ENCODE peak calls at places on chromosomes 5 and 9, in seven cellular contexts. R, L, S, U, A, O and D are unnamed samples.

GRCh38 chr5:111744455-111744854 is 12.5 kb downstream of the NREP start:
- DNase-seq in L (no peak), O (no peak), S (no peak), A (no peak), R (no peak), U (no peak), D (peak; percentile 70)

GRCh38 chr9:121059998-121060636 is 10.0 kb upstream of the C5 start:
- DNase-seq in R (no peak), O (no peak), L (no peak), S (peak; percentile 16), A (no peak), U (no peak), D (peak; percentile 44)

GRCh38 chr9:137506702-137507171 is 43.5 kb downstream of the PNPLA7 start:
- DNase-seq in R (peak; percentile 56), A (no peak), S (no peak), L (no peak), U (peak; percentile 56), O (no peak), D (no peak)

GRCh38 chr9:2017459-2018161 is 2.5 kb downstream of the SMARCA2 start:
- DNase-seq in O (peak; percentile 90), L (peak; percentile 74), S (peak; percentile 85), A (peak; percentile 88), U (peak; percentile 98), R (peak; percentile 88), D (peak; percentile 65)

GRCh38 chr9:13899924-13900323 is 414.0 kb downstream of the NFIB start:
- DNase-seq in R (no peak), A (no peak), S (no peak), O (no peak), L (no peak), U (no peak), D (no peak)

GRCh38 chr5:55920784-55921183 is 69.6 kb downstream of the IL31RA start:
- DNase-seq in O (no peak), S (no peak), L (no peak), R (no peak), A (no peak), U (no peak), D (no peak)

GRCh38 chr5:53029608-53030007 is 40.5 kb downstream of the ITGA2 start:
- DNase-seq in R (no peak), S (no peak), O (no peak), U (no peak), L (no peak), A (no peak), D (no peak)

GRCh38 chr9:121637441-121638222 is 13.8 kb upstream of the DAB2IP start:
- DNase-seq in U (no peak), A (no peak), R (no peak), L (no peak), O (no peak), S (no peak), D (no peak)

GRCh38 chr9:4855861-4856260 is 63.1 kb downstream of the RCL1 start:
- DNase-seq in R (peak; percentile 73), A (no peak), S (no peak), L (no peak), O (no peak), U (no peak), D (no peak)

GRCh38 chr5:7392401-7393024 is 3.4 kb upstream of the ADCY2 start:
- DNase-seq in A (no peak), S (no peak), L (no peak), O (no peak), R (no peak), U (no peak), D (no peak)

GRCh38 chr9:121556580-121556979 is 56.9 kb upstream of the GGTA1 start:
- DNase-seq in L (no peak), R (peak; percentile 75), S (no peak), O (no peak), U (no peak), A (no peak), D (no peak)

GRCh38 chr5:107430077-107430625 is 240.6 kb downstream of the EFNA5 start:
- DNase-seq in A (no peak), S (no peak), L (no peak), R (no peak), O (no peak), U (no peak), D (peak; percentile 12)

GRCh38 chr5:132254321-132254977 is 3.0 kb upstream of the PDLIM4 start:
- DNase-seq in A (no peak), R (peak; percentile 72), O (peak; percentile 59), S (no peak), L (no peak), U (peak; percentile 43), D (no peak)

GRCh38 chr9:85136978-85137377 is 467.4 kb downstream of the NTRK2 start:
- DNase-seq in O (no peak), L (no peak), R (no peak), A (no peak), U (no peak), S (no peak), D (no peak)

GRCh38 chr5:72480836-72481235 is 26.4 kb downstream of the ZNF366 start:
- DNase-seq in R (no peak), O (no peak), L (no peak), A (no peak), S (no peak), U (no peak), D (no peak)

GRCh38 chr5:162786234-162786633 is 651.2 kb upstream of the CCNG1 start:
- DNase-seq in U (no peak), L (no peak), R (no peak), O (no peak), S (no peak), A (no peak), D (no peak)

GRCh38 chr9:121736964-121737462 is 85.6 kb downstream of the DAB2IP start:
- DNase-seq in O (peak; percentile 83), S (no peak), L (no peak), U (no peak), A (no peak), R (no peak), D (no peak)

GRCh38 chr9:84970432-84970831 is 300.9 kb downstream of the NTRK2 start:
- DNase-seq in S (no peak), R (no peak), A (no peak), O (no peak), L (no peak), U (no peak), D (no peak)

GRCh38 chr9:109918359-109919163 is 138.6 kb downstream of the PALM2AKAP2 start:
- DNase-seq in S (no peak), L (no peak), U (no peak), O (no peak), A (peak; percentile 51), R (no peak), D (no peak)

GRCh38 chr5:54727874-54728273 is 210.3 kb downstream of the SNX18 start:
- DNase-seq in U (no peak), O (no peak), S (no peak), R (no peak), A (no peak), L (no peak), D (no peak)

GRCh38 chr9:116555102-116555501 is 132.0 kb upstream of the TRIM32 start:
- DNase-seq in A (no peak), U (no peak), S (no peak), R (peak; percentile 73), O (no peak), L (no peak), D (no peak)

GRCh38 chr9:33737811-33738606 is 57.4 kb upstream of the PRSS3 start:
- DNase-seq in A (no peak), S (no peak), R (no peak), O (no peak), U (no peak), L (no peak), D (peak; percentile 39)
- H3K4me1 ChIP-seq in A (no peaks in the 10 kb centered on the region), S (no peaks in the 10 kb centered on the region), R (no peaks in the 10 kb centered on the region), O (no peaks in the 10 kb centered on the region), U (no peaks in the 10 kb centered on the region), L (no peaks in the 10 kb centered on the region), D (no peaks in the 10 kb centered on the region)

DNA sequence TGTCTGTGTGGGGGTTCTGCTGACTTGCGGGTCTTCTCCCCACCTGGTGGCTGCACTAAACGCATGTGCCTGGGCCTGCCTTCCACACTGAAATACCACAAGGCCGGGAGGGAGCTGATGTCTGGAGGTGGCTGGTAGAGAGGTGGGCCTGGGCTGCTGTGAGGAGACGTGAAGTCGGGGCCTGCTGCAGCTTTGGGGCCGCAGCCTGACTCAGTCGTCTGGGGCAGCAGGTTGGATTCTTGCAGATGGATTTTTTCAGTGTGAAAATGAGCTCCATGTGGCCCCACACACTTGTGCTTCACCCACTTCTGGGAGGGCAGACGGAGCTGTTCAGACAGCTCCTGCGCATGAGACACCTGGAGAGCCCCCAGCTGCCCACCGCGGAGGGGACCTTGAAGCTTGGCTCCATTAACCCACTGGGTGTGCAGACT is 29.3 kb downstream of the COL5A1 start:
- DNase-seq in R (peak; percentile 57), A (no peak), U (peak; percentile 52), L (no peak), S (no peak), O (peak; percentile 24), D (no peak)
- H3K4me1 ChIP-seq in R (peaks cover 48% of the 10 kb centered on the region), A (no peaks in the 10 kb centered on the region), U (no peaks in the 10 kb centered on the region), L (no peaks in the 10 kb centered on the region), S (no peaks in the 10 kb centered on the region), O (peaks cover 8% of the 10 kb centered on the region), D (no peaks in the 10 kb centered on the region)

DNA sequence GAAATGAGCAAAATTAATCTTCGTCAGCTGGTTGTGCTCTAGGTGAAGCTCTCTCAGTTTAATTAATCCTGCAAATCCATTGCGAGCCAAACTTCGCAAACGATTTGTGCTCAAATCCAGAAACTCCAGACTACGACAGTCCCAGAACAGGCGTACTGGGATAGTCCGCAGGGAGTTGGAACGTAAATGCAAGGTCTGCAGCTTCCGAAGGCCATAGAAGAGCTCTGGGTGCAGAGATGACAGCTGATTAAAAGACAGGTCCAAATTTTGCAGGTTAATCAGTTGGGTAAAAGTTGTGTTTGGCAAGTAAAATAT is 1.3 kb downstream of the LRRTM2 start:
- DNase-seq in L (no peak), U (no peak), S (no peak), A (no peak), O (no peak), R (no peak), D (no peak)
- H3K4me1 ChIP-seq in L (no peaks in the 10 kb centered on the region), U (peaks cover 2% of the 10 kb centered on the region), S (no peaks in the 10 kb centered on the region), A (no peaks in the 10 kb centered on the region), O (peaks cover 71% of the 10 kb centered on the region), R (peaks cover 61% of the 10 kb centered on the region), D (no peaks in the 10 kb centered on the region)

GRCh38 chr5:90877049-90877448 is 318.5 kb downstream of the ADGRV1 start:
- DNase-seq in L (no peak), S (no peak), O (no peak), A (no peak), U (no peak), R (no peak), D (no peak)

GRCh38 chr5:90874066-90874465 is 315.5 kb downstream of the ADGRV1 start:
- DNase-seq in U (no peak), R (no peak), A (no peak), S (no peak), L (no peak), O (no peak), D (no peak)

GRCh38 chr5:90873033-90873517 is 314.5 kb downstream of the ADGRV1 start:
- DNase-seq in O (no peak), U (no peak), R (no peak), L (no peak), S (peak; percentile 45), A (no peak), D (no peak)

GRCh38 chr5:90876366-90876765 is 317.8 kb downstream of the ADGRV1 start:
- DNase-seq in A (no peak), U (no peak), R (no peak), S (no peak), L (no peak), O (no peak), D (no peak)

DNA sequence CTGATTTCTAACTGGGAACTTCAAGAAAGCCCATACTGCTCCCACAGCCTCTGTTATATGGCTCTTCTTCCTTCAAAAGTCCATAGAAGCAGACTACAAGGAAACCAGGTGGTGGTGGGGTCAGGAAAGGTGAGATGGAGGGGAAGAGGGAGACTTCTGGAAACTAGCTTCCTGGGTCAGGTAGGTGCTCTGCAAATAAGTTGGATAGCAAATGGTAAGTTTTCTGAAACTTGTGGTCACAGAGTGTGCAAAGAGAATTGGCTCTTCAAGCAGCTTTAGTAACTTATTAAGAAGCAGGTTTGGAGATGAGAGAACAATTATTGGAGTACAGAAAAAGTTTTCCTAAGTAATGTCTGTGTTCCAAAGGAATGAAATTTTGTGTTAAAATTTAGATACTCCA is 316.9 kb downstream of the ADGRV1 start:
- DNase-seq in A (no peak), S (no peak), L (no peak), U (no peak), R (no peak), O (no peak), D (no peak)
- H3K4me1 ChIP-seq in A (no peaks in the 10 kb centered on the region), S (no peaks in the 10 kb centered on the region), L (no peaks in the 10 kb centered on the region), U (peaks cover 4% of the 10 kb centered on the region), R (peaks cover 9% of the 10 kb centered on the region), O (peaks cover 41% of the 10 kb centered on the region), D (no peaks in the 10 kb centered on the region)